ENCODE peak calls at places on chromosomes 4 and X, in nine cellular contexts. T is fibroblast of lung, P is neural crest cell, O is HFFc6, E is GM13977, A is heart left ventricle, F is GM13976, Q is AG04450, J is lower leg skin. L is an unnamed sample.

GRCh38 chr4:70437212-70437611 is 34.8 kb upstream of the MUC7 start:
- DNase-seq in T (no peak), P (peak), O (no peak), E (no peak), A (no peak), F (no peak), Q (no peak), J (no peak), L (no peak)

GRCh38 chrX:6291444-6291843 is 62.8 kb upstream of the NLGN4X start:
- DNase-seq in T (no peak), P (no peak), O (no peak), E (no peak), A (no peak), F (no peak), Q (no peak), J (no peak), L (no peak)

GRCh38 chr4:26081795-26082498 is 167.9 kb downstream of the SMIM20 start:
- DNase-seq in T (peak), P (no peak), O (peak), E (peak), A (no peak), F (no peak), Q (no peak), J (no peak), L (no peak)

GRCh38 chr4:152109585-152110509 is 349.0 kb upstream of the GATB start:
- DNase-seq in T (peak), P (no peak), O (no peak), E (no peak), A (peak), F (no peak), Q (no peak), J (no peak), L (no peak)

GRCh38 chrX:106894392-106894909 is 8.7 kb downstream of the RIPPLY1 start:
- DNase-seq in T (peak), P (peak), O (peak), E (peak), A (peak), F (peak), Q (peak), J (no peak), L (peak)

GRCh38 chr4:186787536-186787935 is 63.9 kb upstream of the FAT1 start:
- DNase-seq in T (no peak), P (no peak), O (no peak), E (no peak), A (no peak), F (no peak), Q (no peak), J (no peak), L (no peak)

GRCh38 chrX:150902434-150903109 is 4.1 kb upstream of the CD99L2 start:
- DNase-seq in T (no peak), P (no peak), O (no peak), E (no peak), A (no peak), F (no peak), Q (no peak), J (no peak), L (no peak)

GRCh38 chr4:10077492-10078335 is 38.9 kb downstream of the WDR1 start:
- DNase-seq in T (peak), P (no peak), O (no peak), E (no peak), A (no peak), F (peak), Q (no peak), J (no peak), L (no peak)

GRCh38 chr4:723706-724105 is 18.1 kb downstream of the PCGF3 start:
- DNase-seq in T (no peak), P (no peak), O (no peak), E (no peak), A (no peak), F (no peak), Q (no peak), J (no peak), L (no peak)

GRCh38 chrX:140180585-140180984 is 215.3 kb upstream of the CXorf66 start:
- DNase-seq in T (peak), P (no peak), O (peak), E (no peak), A (no peak), F (no peak), Q (no peak), J (no peak), L (no peak)

GRCh38 chr4:10083861-10084641 is 32.5 kb downstream of the WDR1 start:
- DNase-seq in T (no peak), P (no peak), O (no peak), E (no peak), A (peak), F (no peak), Q (no peak), J (no peak), L (no peak)

GRCh38 chrX:69153060-69153730 is 12.1 kb downstream of the PJA1 start:
- DNase-seq in T (peak), P (peak), O (no peak), E (no peak), A (no peak), F (no peak), Q (no peak), J (no peak), L (no peak)

GRCh38 chr4:105990933-105991332 is 95.7 kb downstream of the NPNT start:
- DNase-seq in T (peak), P (no peak), O (peak), E (no peak), A (peak), F (no peak), Q (no peak), J (peak), L (no peak)

GRCh38 chrX:10098235-10098819 is 58.4 kb upstream of the CLCN4 start:
- DNase-seq in T (no peak), P (no peak), O (no peak), E (peak), A (no peak), F (peak), Q (no peak), J (no peak), L (peak)

GRCh38 chr4:169583563-169583962 is 28.8 kb downstream of the NEK1 start:
- DNase-seq in T (peak), P (no peak), O (peak), E (no peak), A (no peak), F (no peak), Q (no peak), J (no peak), L (no peak)

GRCh38 chrX:9539611-9540387 is 74.9 kb downstream of the TBL1X start:
- DNase-seq in T (no peak), P (no peak), O (no peak), E (no peak), A (no peak), F (no peak), Q (no peak), J (no peak), L (no peak)

GRCh38 chrX:14027031-14027430 is 2.7 kb downstream of the GEMIN8 start:
- DNase-seq in T (no peak), P (no peak), O (no peak), E (no peak), A (peak), F (no peak), Q (no peak), J (no peak), L (no peak)

GRCh38 chr4:166282081-166282770 is 409.2 kb downstream of the TLL1 start:
- DNase-seq in T (peak), P (no peak), O (no peak), E (no peak), A (no peak), F (no peak), Q (no peak), J (no peak), L (no peak)

GRCh38 chrX:154013614-154014360 is 5.9 kb downstream of the IRAK1 start:
- DNase-seq in T (peak), P (peak), O (no peak), E (peak), A (no peak), F (peak), Q (no peak), J (no peak), L (peak)

GRCh38 chrX:115583730-115584004 is 22.7 kb downstream of the PLS3 start:
- DNase-seq in T (no peak), P (no peak), O (no peak), E (no peak), A (no peak), F (no peak), Q (no peak), J (no peak), L (no peak)

GRCh38 chr4:143882892-143883291 is 22.5 kb downstream of the GYPE start:
- DNase-seq in T (no peak), P (no peak), O (no peak), E (no peak), A (no peak), F (no peak), Q (no peak), J (no peak), L (no peak)

GRCh38 chr4:146095091-146095690 is 80.3 kb upstream of the LSM6 start:
- DNase-seq in T (peak), P (peak), O (peak), E (no peak), A (no peak), F (no peak), Q (peak), J (no peak), L (peak)

GRCh38 chr4:67776746-67777145 is 22.6 kb upstream of the GNRHR start:
- DNase-seq in T (no peak), P (no peak), O (no peak), E (no peak), A (no peak), F (no peak), Q (no peak), J (no peak), L (no peak)

GRCh38 chr4:120056249-120056648 is 10.4 kb downstream of the MAD2L1 start:
- DNase-seq in T (peak), P (no peak), O (peak), E (no peak), A (no peak), F (no peak), Q (no peak), J (no peak), L (no peak)

GRCh38 chr4:25098964-25099843 is 61.0 kb downstream of the SEPSECS start:
- DNase-seq in T (peak), P (no peak), O (peak), E (no peak), A (peak), F (no peak), Q (no peak), J (peak), L (no peak)

GRCh38 chr4:167897116-167897515 is 195.2 kb upstream of the ANXA10 start:
- DNase-seq in T (peak), P (peak), O (no peak), E (no peak), A (no peak), F (no peak), Q (peak), J (no peak), L (no peak)

GRCh38 chrX:24424948-24425347 is 40.1 kb upstream of the PDK3 start:
- DNase-seq in T (no peak), P (no peak), O (peak), E (no peak), A (peak), F (no peak), Q (no peak), J (peak), L (no peak)

GRCh38 chr4:54609310-54609709 is 48.4 kb upstream of the KIT start:
- DNase-seq in T (no peak), P (no peak), O (no peak), E (no peak), A (no peak), F (no peak), Q (no peak), J (no peak), L (no peak)

GRCh38 chrX:45344597-45344996 is 143.9 kb upstream of the DIPK2B start:
- DNase-seq in T (peak), P (no peak), O (peak), E (no peak), A (no peak), F (no peak), Q (no peak), J (no peak), L (no peak)

GRCh38 chr4:62543002-62543401 is 1342.9 kb downstream of the ADGRL3 start:
- DNase-seq in T (no peak), P (no peak), O (no peak), E (no peak), A (no peak), F (no peak), Q (no peak), J (no peak), L (no peak)

GRCh38 chr4:109990307-109991257 is 77.9 kb downstream of the EGF start:
- DNase-seq in T (no peak), P (no peak), O (no peak), E (peak), A (no peak), F (peak), Q (no peak), J (no peak), L (peak)

GRCh38 chr4:59818656-59819055 is 1381.5 kb upstream of the ADGRL3 start:
- DNase-seq in T (peak), P (no peak), O (no peak), E (peak), A (no peak), F (peak), Q (no peak), J (no peak), L (peak)

GRCh38 chr4:150248181-150248580 is 169.9 kb downstream of the DCLK2 start:
- DNase-seq in T (no peak), P (no peak), O (no peak), E (no peak), A (no peak), F (no peak), Q (no peak), J (no peak), L (no peak)

GRCh38 chr4:5708829-5709680 is 696 bp upstream of the EVC2 start:
- DNase-seq in T (peak), P (no peak), O (no peak), E (no peak), A (no peak), F (no peak), Q (no peak), J (no peak), L (no peak)
- TF ChIP-seq CTCF in T (no peak), P (no peak), O (no peak), E (no peak), A (no peak), F (no peak), Q (no peak), J (no peak), L (no peak)

GRCh38 chrX:63270873-63271272 is 80.3 kb downstream of the SPIN4 start:
- DNase-seq in T (no peak), P (no peak), O (no peak), E (no peak), A (no peak), F (no peak), Q (no peak), J (no peak), L (no peak)

GRCh38 chrX:63275127-63275526 is 76.0 kb downstream of the SPIN4 start:
- DNase-seq in T (no peak), P (peak), O (peak), E (peak), A (no peak), F (peak), Q (no peak), J (no peak), L (peak)
- TF ChIP-seq CTCF in T (peak), P (peak), O (peak), E (peak), A (peak), F (peak), Q (peak), J (no peak), L (peak)

GRCh38 chrX:63812826-63813225 is 27.8 kb upstream of the ARHGEF9 start:
- DNase-seq in T (no peak), P (no peak), O (no peak), E (no peak), A (no peak), F (no peak), Q (no peak), J (no peak), L (no peak)
- TF ChIP-seq CTCF in T (no peak), P (no peak), O (peak), E (no peak), A (no peak), F (no peak), Q (no peak), J (no peak), L (no peak)

DNA sequence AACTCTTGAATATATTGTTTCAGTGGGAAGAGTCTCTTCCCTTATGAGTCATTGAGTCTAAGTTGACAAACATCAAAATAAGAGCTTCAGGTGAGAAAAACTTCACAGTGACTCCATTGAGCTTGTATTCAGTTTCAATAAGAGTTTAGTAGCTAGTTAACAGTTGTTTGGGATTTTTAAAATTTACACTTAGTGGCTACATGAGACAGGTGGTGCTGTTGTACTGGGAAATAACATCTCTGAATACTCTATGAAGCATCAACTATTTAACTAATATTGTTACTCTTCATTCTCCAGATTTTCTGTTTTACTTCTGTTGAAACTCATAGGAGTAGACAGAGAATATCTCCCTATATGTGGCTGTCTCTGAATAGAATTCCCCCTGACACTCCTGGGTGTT is 1609.1 kb downstream of the C4orf33 start:
- DNase-seq in T (no peak), P (no peak), O (no peak), E (no peak), A (no peak), F (no peak), Q (no peak), J (no peak), L (no peak)
- TF ChIP-seq CTCF in T (no peak), P (no peak), O (peak), E (no peak), A (no peak), F (no peak), Q (no peak), J (no peak), L (no peak)

DNA sequence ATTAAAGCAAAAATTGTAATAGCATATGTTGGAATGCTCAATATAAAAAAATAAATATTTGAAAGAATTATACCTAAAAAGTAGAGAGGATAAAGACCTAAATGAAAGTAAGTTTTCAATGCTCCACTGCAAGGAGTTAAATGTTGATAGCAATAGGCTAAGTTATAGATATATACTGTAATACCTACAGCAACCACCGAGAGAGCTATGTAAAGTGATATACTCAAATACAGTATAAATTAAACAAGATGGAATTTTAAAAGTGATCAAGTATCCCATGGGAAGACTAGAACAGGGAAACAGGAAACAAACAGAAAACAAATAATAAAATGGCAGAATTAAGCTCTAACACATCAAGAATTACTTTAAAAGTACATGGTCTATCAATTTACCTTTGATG is 73.9 kb downstream of the CASP3 start:
- DNase-seq in T (no peak), P (no peak), O (no peak), E (no peak), A (no peak), F (no peak), Q (no peak), J (no peak), L (no peak)
- TF ChIP-seq CTCF in T (no peak), P (peak), O (peak), E (no peak), A (no peak), F (no peak), Q (no peak), J (no peak), L (no peak)

GRCh38 chrX:125132274-125132673 is 187.4 kb upstream of the TEX13C start:
- DNase-seq in T (no peak), P (no peak), O (no peak), E (peak), A (no peak), F (no peak), Q (no peak), J (no peak), L (no peak)

DNA sequence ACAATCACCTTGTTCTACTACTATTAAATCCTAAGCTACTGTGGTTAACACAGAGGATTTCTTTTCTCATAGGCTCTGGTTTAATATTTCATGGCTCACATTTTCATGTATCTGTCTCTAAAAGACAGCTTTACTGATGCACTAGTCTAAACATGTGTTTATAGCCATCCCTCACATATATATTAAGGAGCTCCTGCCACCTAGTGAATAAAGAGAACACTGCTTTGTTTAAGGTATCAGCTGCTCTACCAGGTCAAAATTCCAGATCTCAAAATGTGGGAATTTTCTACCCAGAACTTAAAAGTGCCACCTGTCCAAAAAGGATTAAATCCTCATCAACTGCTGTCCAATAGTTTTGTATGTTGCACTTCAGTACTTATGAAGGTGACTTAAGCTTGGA is 188.5 kb upstream of the TEX13C start:
- DNase-seq in T (no peak), P (no peak), O (no peak), E (no peak), A (no peak), F (no peak), Q (no peak), J (no peak), L (no peak)
- TF ChIP-seq CTCF in T (no peak), P (peak), O (no peak), E (peak), A (no peak), F (peak), Q (no peak), J (no peak), L (no peak)

DNA sequence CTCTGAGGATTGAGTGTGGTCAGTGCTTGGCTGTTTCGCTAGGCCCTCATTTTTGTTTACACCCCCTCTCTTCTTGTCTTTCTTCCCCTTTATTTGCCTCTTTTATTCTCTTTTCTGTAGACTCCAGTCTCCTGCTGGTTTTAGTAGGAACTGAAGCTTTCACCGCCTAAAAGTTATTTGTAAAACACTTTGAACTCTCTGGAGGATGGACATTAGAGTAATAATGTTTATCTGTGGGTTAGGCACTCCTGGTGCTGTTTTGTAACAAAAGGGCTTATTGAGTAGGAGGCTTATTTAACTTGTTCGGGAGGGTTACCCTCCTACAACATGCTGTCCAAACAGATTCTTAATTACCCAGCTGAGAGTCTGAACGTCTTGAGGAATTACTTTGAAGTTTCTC is 1.6 kb upstream of the ARHGAP10 start:
- DNase-seq in T (no peak), P (no peak), O (no peak), E (no peak), A (no peak), F (no peak), Q (no peak), J (no peak), L (no peak)
- TF ChIP-seq CTCF in T (peak), P (peak), O (peak), E (no peak), A (no peak), F (no peak), Q (peak), J (no peak), L (no peak)

GRCh38 chr4:19304028-19304427 is 947.7 kb upstream of the SLIT2 start:
- DNase-seq in T (peak), P (no peak), O (peak), E (no peak), A (no peak), F (no peak), Q (no peak), J (no peak), L (no peak)

GRCh38 chr4:19300213-19300612 is 951.5 kb upstream of the SLIT2 start:
- DNase-seq in T (peak), P (no peak), O (peak), E (no peak), A (no peak), F (no peak), Q (no peak), J (no peak), L (no peak)

GRCh38 chr4:19298998-19299397 is 952.7 kb upstream of the SLIT2 start:
- DNase-seq in T (no peak), P (no peak), O (peak), E (no peak), A (no peak), F (no peak), Q (no peak), J (no peak), L (no peak)

DNA sequence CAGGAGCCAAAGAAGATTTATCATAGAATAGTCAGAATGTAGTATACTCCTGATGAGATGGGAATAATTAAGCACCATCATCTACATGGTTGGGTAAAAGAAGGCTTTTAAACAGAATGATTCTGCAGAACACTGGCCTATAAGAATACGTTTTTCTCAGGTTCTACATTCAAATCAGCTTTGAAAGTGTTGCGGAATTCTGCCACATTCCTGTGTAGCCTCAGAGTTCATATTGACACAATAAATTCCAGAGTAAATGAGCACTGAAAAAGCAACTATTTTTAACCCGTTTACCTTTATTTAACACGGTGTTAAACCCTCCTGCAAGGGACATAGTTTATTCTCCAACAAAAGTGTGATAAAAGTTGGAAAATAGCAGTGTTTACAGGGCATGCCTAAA is 950.2 kb upstream of the SLIT2 start:
- DNase-seq in T (no peak), P (no peak), O (no peak), E (no peak), A (no peak), F (no peak), Q (no peak), J (no peak), L (no peak)
- TF ChIP-seq CTCF in T (no peak), P (no peak), O (no peak), E (no peak), A (no peak), F (no peak), Q (no peak), J (no peak), L (no peak)